ENCODE peak calls at places on chromosome 16, in eight cellular contexts. P, G, B, X, U, E, S and Q are unnamed samples.

GRCh38 chr16:88320947-88321634 is 61.7 kb upstream of the ZNF469 start:
- DNase-seq in P (no peak), G (no peak), B (no peak), X (no peak), U (no peak), E (no peak), S (no peak), Q (no peak)

GRCh38 chr16:30112197-30113030 is 923 bp downstream of the GDPD3 start:
- DNase-seq in P (peak), G (peak), B (peak), X (peak), U (peak), E (no peak), S (peak), Q (no peak)

GRCh38 chr16:56649271-56649670 is 2.4 kb upstream of the MT1B start:
- DNase-seq in P (no peak), G (no peak), B (no peak), X (no peak), U (no peak), E (no peak), S (no peak), Q (no peak)

GRCh38 chr16:30621765-30622164 is 11.6 kb upstream of the ZNF689 start:
- DNase-seq in P (no peak), G (no peak), B (no peak), X (no peak), U (no peak), E (no peak), S (no peak), Q (no peak)

GRCh38 chr16:88781140-88782077 is 3.6 kb downstream of the PIEZO1 start:
- DNase-seq in P (no peak), G (no peak), B (no peak), X (no peak), U (no peak), E (no peak), S (no peak), Q (no peak)

GRCh38 chr16:30748634-30749445 is 615 bp downstream of the PHKG2 start:
- DNase-seq in P (peak), G (peak), B (peak), X (peak), U (peak), E (no peak), S (peak), Q (no peak)

GRCh38 chr16:4693296-4693955 is at the start of gene NUDT16L1:
- DNase-seq in P (peak), G (peak), B (peak), X (peak), U (peak), E (peak), S (peak), Q (no peak)

GRCh38 chr16:4316732-4317461 is 1.0 kb downstream of the GLIS2 start:
- DNase-seq in P (peak), G (no peak), B (peak), X (peak), U (peak), E (no peak), S (peak), Q (no peak)

GRCh38 chr16:68599586-68599985 is 45.5 kb upstream of the CDH3 start:
- DNase-seq in P (no peak), G (no peak), B (no peak), X (no peak), U (peak), E (no peak), S (no peak), Q (no peak)

GRCh38 chr16:85210423-85211169 is 98.3 kb upstream of the CIBAR2 start:
- DNase-seq in P (no peak), G (no peak), B (no peak), X (peak), U (peak), E (no peak), S (no peak), Q (peak)

GRCh38 chr16:85438981-85439639 is 174.0 kb upstream of the GSE1 start:
- DNase-seq in P (no peak), G (no peak), B (no peak), X (no peak), U (no peak), E (no peak), S (no peak), Q (no peak)

GRCh38 chr16:27242868-27243590 is 25.5 kb downstream of the NSMCE1 start:
- DNase-seq in P (peak), G (no peak), B (no peak), X (peak), U (no peak), E (peak), S (peak), Q (peak)

GRCh38 chr16:27314161-27314723 is 468 bp downstream of the IL4R start:
- DNase-seq in P (peak), G (peak), B (peak), X (peak), U (peak), E (peak), S (peak), Q (peak)

GRCh38 chr16:47731252-47731651 is 270.1 kb downstream of the PHKB start:
- DNase-seq in P (no peak), G (no peak), B (no peak), X (peak), U (peak), E (peak), S (no peak), Q (no peak)

GRCh38 chr16:77882359-77882758 is 94.0 kb downstream of the VAT1L start:
- DNase-seq in P (no peak), G (no peak), B (no peak), X (no peak), U (no peak), E (no peak), S (no peak), Q (no peak)

GRCh38 chr16:85571813-85572619 is 41.1 kb upstream of the GSE1 start:
- DNase-seq in P (no peak), G (no peak), B (no peak), X (no peak), U (no peak), E (no peak), S (no peak), Q (no peak)

GRCh38 chr16:30658731-30659506 is 688 bp downstream of the FBRS start:
- DNase-seq in P (peak), G (peak), B (peak), X (peak), U (peak), E (peak), S (no peak), Q (peak)

GRCh38 chr16:88999457-89000206 is 22.6 kb upstream of the CBFA2T3 start:
- DNase-seq in P (no peak), G (no peak), B (no peak), X (peak), U (peak), E (no peak), S (no peak), Q (no peak)

GRCh38 chr16:27781195-27781524 is 231.2 kb downstream of the KATNIP start:
- DNase-seq in P (peak), G (no peak), B (no peak), X (peak), U (no peak), E (no peak), S (peak), Q (no peak)

GRCh38 chr16:69927056-69927757 is 23.9 kb upstream of the CLEC18A start:
- DNase-seq in P (peak), G (no peak), B (no peak), X (peak), U (no peak), E (no peak), S (no peak), Q (no peak)

GRCh38 chr16:1662543-1662942 is 15.5 kb upstream of the JPT2 start:
- DNase-seq in P (no peak), G (no peak), B (no peak), X (no peak), U (no peak), E (no peak), S (no peak), Q (no peak)

GRCh38 chr16:56603589-56603988 is 4.8 kb upstream of the MT2A start:
- DNase-seq in P (peak), G (no peak), B (peak), X (peak), U (no peak), E (no peak), S (no peak), Q (no peak)

GRCh38 chr16:87376660-87377059 is 6.9 kb downstream of the FBXO31 start:
- DNase-seq in P (no peak), G (no peak), B (no peak), X (no peak), U (no peak), E (no peak), S (no peak), Q (no peak)

GRCh38 chr16:89142474-89143197 is 28.9 kb upstream of the CDH15 start:
- DNase-seq in P (no peak), G (peak), B (no peak), X (no peak), U (no peak), E (no peak), S (no peak), Q (no peak)

GRCh38 chr16:16021988-16022682 is 72.7 kb downstream of the ABCC1 start:
- DNase-seq in P (peak), G (peak), B (peak), X (peak), U (peak), E (peak), S (peak), Q (peak)
- H3K4me3 ChIP-seq in P (no peak), G (no peak), B (no peak), X (no peak), U (no peak), E (no peak), S (peak), Q (peak)

GRCh38 chr16:11603331-11603750 is 16.6 kb upstream of the LITAF start:
- DNase-seq in P (no peak), G (peak), B (peak), X (peak), U (no peak), E (no peak), S (no peak), Q (no peak)

GRCh38 chr16:11604783-11605563 is 18.3 kb upstream of the LITAF start:
- DNase-seq in P (peak), G (peak), B (peak), X (peak), U (no peak), E (peak), S (no peak), Q (no peak)

GRCh38 chr16:11602321-11602720 is 15.6 kb upstream of the LITAF start:
- DNase-seq in P (no peak), G (no peak), B (no peak), X (no peak), U (no peak), E (no peak), S (no peak), Q (no peak)

GRCh38 chr16:11601911-11602310 is 15.2 kb upstream of the LITAF start:
- DNase-seq in P (no peak), G (peak), B (peak), X (no peak), U (no peak), E (no peak), S (no peak), Q (no peak)

DNA sequence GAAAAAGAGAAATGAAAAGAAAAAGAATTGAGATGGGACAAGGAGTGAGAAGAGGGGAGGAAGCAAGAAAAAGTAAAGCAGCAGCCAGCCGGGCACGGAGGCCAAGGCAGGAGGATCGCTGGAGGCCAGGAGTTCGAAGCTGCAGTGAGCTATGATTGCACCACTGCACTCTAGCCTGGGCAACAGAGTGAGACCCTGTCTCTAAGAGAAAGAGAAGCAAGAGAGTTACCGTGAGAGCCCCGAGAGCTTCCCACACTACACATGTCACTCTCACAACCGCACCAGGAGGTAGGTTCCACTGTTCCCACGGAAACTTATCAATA is 18.8 kb upstream of the LITAF start:
- DNase-seq in P (no peak), G (no peak), B (no peak), X (no peak), U (no peak), E (no peak), S (no peak), Q (no peak)
- TF ChIP-seq CTCF in P (no peak), G (no peak), B (no peak), X (no peak), U (no peak), E (no peak), S (no peak), Q (no peak)

GRCh38 chr16:10578474-10579316 is 1.7 kb downstream of the EMP2 start:
- DNase-seq in P (peak), G (peak), B (no peak), X (no peak), U (peak), E (no peak), S (peak), Q (no peak)

GRCh38 chr16:10575506-10576130 is 4.8 kb downstream of the EMP2 start:
- DNase-seq in P (no peak), G (no peak), B (no peak), X (peak), U (no peak), E (no peak), S (no peak), Q (no peak)

GRCh38 chr16:10579575-10579964 is 828 bp downstream of the EMP2 start:
- DNase-seq in P (no peak), G (no peak), B (no peak), X (no peak), U (peak), E (no peak), S (no peak), Q (no peak)

GRCh38 chr16:10577305-10578202 is 2.8 kb downstream of the EMP2 start:
- DNase-seq in P (peak), G (no peak), B (no peak), X (peak), U (no peak), E (no peak), S (peak), Q (no peak)

DNA sequence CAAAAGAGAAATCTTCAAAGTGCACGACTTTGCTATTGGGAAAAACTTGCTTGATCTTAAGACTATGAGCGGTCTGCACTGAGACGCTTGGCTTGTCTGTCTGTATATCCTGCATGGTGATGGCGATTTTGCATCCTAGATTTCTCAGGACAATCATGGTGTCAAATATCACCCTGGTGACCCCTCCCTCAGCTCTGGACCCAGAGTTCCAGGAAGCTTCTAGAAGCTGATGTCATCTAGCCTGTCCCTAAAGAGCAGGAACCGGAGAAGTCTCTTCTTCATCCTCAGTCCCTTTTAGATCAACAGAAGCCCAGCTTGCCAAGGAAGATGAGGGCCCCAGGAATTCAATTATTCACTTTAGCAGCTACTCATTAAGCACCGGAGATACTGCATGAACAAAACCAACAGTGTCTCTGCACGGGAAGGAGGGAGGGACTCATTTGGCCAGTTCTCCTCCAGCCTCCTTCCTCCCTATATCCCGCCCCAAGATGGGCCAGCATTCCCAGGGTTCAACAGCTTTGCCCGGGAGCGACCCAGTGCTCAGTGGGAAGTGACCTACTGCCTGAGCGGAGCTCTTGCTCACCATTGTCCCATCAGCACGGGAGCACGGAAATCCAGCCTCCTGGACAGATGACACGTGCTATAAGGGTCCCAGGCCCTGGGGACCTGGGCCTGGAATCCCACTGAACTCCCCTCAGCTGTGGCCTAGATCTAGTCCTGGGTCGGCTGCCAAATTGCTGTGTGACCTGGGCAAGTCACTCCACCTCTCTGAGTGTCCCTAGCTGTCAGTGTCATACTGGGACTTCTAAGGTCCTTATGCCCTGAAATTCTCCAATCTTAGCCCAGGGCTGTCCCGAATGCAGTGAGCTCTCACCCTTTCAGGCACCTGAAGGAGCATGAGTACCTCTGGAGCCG is 3.8 kb downstream of the EMP2 start:
- DNase-seq in P (no peak), G (no peak), B (no peak), X (no peak), U (no peak), E (no peak), S (no peak), Q (no peak)
- H3K4me3 ChIP-seq in P (peak), G (no peak), B (no peak), X (no peak), U (no peak), E (no peak), S (no peak), Q (no peak)

DNA sequence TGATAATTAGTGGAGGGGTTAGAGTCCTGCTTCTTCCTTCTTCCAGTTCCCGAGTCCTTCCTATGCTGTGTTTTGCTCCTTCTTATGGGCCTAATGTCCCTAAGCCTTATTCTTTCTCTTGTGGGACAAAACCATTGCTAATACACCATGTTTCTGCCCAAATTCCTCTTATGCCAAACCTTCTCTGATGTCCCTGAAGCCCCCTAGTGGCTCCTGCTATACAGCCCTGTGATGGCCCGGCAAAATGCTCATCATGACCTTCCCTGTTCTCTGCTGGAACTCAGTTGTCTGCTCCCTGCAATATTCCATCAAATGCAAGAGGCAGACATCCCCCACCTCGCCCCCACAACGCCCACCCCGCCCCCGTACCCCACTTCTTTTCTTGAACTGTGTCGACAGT is 171.6 kb downstream of the CDH11 start:
- DNase-seq in P (no peak), G (no peak), B (no peak), X (no peak), U (no peak), E (no peak), S (no peak), Q (no peak)
- TF ChIP-seq CTCF in P (no peak), G (no peak), B (no peak), X (peak), U (no peak), E (peak), S (no peak), Q (no peak)

DNA sequence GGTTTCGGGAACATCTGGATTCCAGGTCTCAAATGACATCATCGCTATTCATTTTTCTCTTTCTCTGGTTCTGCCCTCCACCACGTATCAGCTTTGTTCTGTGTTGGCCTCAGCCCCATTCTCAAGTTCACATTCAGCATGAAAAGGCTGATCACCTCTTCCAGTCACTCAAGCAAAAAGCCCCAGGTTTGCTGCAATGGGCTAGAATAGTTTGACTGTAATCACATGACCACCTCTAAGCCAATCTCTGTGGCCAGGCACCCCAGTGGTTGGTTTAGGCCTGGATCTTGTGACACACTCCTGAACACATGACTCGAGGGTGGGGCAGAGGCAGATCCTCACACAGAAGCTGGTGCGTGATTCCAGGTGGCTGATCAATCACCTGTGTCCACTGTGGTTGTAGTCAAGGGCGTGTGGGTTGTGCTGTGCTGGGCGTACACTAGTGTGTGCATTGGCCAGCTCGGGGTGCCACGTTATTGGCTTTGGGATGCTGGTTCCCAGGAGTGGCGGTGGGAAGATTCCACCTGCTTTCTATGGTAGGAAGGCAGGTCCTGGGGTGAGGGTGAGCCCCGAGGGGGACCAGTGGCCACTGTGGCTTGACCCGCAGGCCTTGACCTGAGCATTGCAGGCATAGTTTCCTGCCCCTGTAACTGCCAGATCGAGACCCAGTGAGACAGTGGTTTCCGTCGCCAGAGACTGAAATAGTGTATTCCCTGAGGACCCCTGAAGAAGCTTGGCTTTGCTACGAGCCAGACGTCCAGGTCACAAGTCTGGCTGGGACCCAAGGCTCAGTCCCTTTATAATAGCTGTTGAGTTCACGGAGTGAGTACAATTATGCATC is 12.0 kb downstream of the EEF2K start:
- DNase-seq in P (peak), G (no peak), B (no peak), X (no peak), U (no peak), E (no peak), S (no peak), Q (no peak)
- H3K4me3 ChIP-seq in P (no peak), G (no peak), B (no peak), X (no peak), U (no peak), E (no peak), S (no peak), Q (no peak)

GRCh38 chr16:73031155-73031866 is 16.6 kb downstream of the ZFHX3 start:
- DNase-seq in P (no peak), G (no peak), B (no peak), X (no peak), U (no peak), E (no peak), S (no peak), Q (no peak)
- TF ChIP-seq CTCF in P (no peak), G (no peak), B (no peak), X (peak), U (no peak), E (no peak), S (no peak), Q (peak)

GRCh38 chr16:24999856-25000447 is 15.2 kb downstream of the ARHGAP17 start:
- DNase-seq in P (no peak), G (no peak), B (no peak), X (no peak), U (no peak), E (no peak), S (no peak), Q (no peak)
- H3K4me3 ChIP-seq in P (no peak), G (no peak), B (no peak), X (no peak), U (no peak), E (no peak), S (no peak), Q (no peak)